ENCODE peak calls at places on chromosomes 5 and 9, in ten cellular contexts. J, L, K, F, A, S, R, B, M and N are unnamed samples.

GRCh38 chr5:15472116-15472515 is 27.9 kb upstream of the FBXL7 start:
- DNase-seq in J (no peak), L (no peak), K (no peak), F (no peak), A (no peak), S (no peak), R (no peak), B (no peak), M (no peak), N (no peak)

GRCh38 chr9:132192728-132193127 is 30.9 kb downstream of the NTNG2 start:
- DNase-seq in J (no peak), L (no peak), K (no peak), F (no peak), A (no peak), S (no peak), R (no peak), B (no peak), M (no peak), N (no peak)

GRCh38 chr5:79612667-79613190 is 488 bp downstream of the TENT2 start:
- DNase-seq in J (no peak), L (no peak), K (no peak), F (no peak), A (no peak), S (no peak), R (no peak), B (no peak), M (no peak), N (no peak)

GRCh38 chr9:278651-279050 is 64.0 kb downstream of the DOCK8 start:
- DNase-seq in J (no peak), L (no peak), K (no peak), F (peak), A (no peak), S (no peak), R (peak), B (peak), M (peak), N (no peak)

GRCh38 chr9:10843151-10843550 is 230.3 kb upstream of the PTPRD start:
- DNase-seq in J (no peak), L (no peak), K (no peak), F (no peak), A (no peak), S (no peak), R (no peak), B (no peak), M (no peak), N (no peak)

GRCh38 chr9:130664191-130665028 is at the start of gene PRDM12:
- DNase-seq in J (no peak), L (no peak), K (no peak), F (no peak), A (no peak), S (no peak), R (no peak), B (no peak), M (no peak), N (no peak)

GRCh38 chr9:4048441-4048840 is 251.4 kb downstream of the GLIS3 start:
- DNase-seq in J (no peak), L (no peak), K (peak), F (no peak), A (no peak), S (no peak), R (no peak), B (no peak), M (no peak), N (peak)

GRCh38 chr5:36688722-36689121 is 82.3 kb downstream of the SLC1A3 start:
- DNase-seq in J (peak), L (no peak), K (peak), F (no peak), A (no peak), S (no peak), R (no peak), B (no peak), M (no peak), N (no peak)

GRCh38 chr5:127673401-127673800 is 24.5 kb downstream of the CTXN3 start:
- DNase-seq in J (no peak), L (no peak), K (no peak), F (no peak), A (no peak), S (no peak), R (no peak), B (no peak), M (no peak), N (no peak)

GRCh38 chr5:93653716-93654115 is 70.7 kb downstream of the NR2F1 start:
- DNase-seq in J (no peak), L (no peak), K (no peak), F (no peak), A (no peak), S (no peak), R (no peak), B (no peak), M (no peak), N (no peak)

GRCh38 chr9:35611230-35611797 is 6.3 kb downstream of the TESK1 start:
- DNase-seq in J (peak), L (peak), K (peak), F (peak), A (no peak), S (no peak), R (peak), B (peak), M (peak), N (no peak)

GRCh38 chr5:51278458-51279049 is 104.7 kb upstream of the ISL1 start:
- DNase-seq in J (no peak), L (no peak), K (no peak), F (no peak), A (no peak), S (no peak), R (no peak), B (no peak), M (no peak), N (no peak)

GRCh38 chr5:122674412-122674811 is 100.5 kb upstream of the SNX2 start:
- DNase-seq in J (no peak), L (no peak), K (no peak), F (no peak), A (no peak), S (no peak), R (no peak), B (no peak), M (no peak), N (no peak)

GRCh38 chr5:149773245-149774095 is 43.4 kb downstream of the PPARGC1B start:
- DNase-seq in J (no peak), L (no peak), K (no peak), F (no peak), A (no peak), S (no peak), R (no peak), B (peak), M (no peak), N (no peak)

GRCh38 chr5:149777382-149777781 is 47.3 kb downstream of the PPARGC1B start:
- DNase-seq in J (no peak), L (no peak), K (no peak), F (no peak), A (peak), S (no peak), R (no peak), B (no peak), M (no peak), N (no peak)

GRCh38 chr5:149776376-149777305 is 46.5 kb downstream of the PPARGC1B start:
- DNase-seq in J (no peak), L (no peak), K (no peak), F (no peak), A (peak), S (no peak), R (no peak), B (peak), M (no peak), N (no peak)

GRCh38 chr5:149779071-149779470 is 49.0 kb downstream of the PPARGC1B start:
- DNase-seq in J (no peak), L (no peak), K (no peak), F (no peak), A (peak), S (no peak), R (no peak), B (no peak), M (no peak), N (no peak)

DNA sequence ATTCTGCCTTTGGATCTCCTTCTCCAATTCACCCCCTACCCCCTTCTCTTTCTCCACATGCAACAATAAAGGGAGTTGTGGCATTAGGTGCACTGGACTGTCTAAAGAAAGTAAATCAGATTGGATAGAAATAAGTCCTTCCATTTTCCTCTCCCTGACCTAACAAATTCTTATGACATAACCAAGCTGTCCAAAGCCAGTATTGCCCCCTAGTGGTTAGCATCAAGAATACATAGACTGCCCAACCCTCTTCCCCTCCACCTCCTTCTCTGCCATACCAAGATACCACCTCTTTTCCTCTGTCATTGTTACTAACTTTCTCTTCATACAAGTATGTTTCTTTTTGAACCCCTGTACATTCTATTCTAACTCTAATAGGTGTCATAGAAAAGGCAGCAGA is 45.7 kb downstream of the PPARGC1B start:
- DNase-seq in J (no peak), L (no peak), K (peak), F (no peak), A (no peak), S (no peak), R (no peak), B (no peak), M (no peak), N (no peak)
- TF ChIP-seq CTCF in J (peak), L (peak), K (peak), F (peak), A (no peak), S (no peak), R (peak), B (peak), M (no peak), N (peak)

DNA sequence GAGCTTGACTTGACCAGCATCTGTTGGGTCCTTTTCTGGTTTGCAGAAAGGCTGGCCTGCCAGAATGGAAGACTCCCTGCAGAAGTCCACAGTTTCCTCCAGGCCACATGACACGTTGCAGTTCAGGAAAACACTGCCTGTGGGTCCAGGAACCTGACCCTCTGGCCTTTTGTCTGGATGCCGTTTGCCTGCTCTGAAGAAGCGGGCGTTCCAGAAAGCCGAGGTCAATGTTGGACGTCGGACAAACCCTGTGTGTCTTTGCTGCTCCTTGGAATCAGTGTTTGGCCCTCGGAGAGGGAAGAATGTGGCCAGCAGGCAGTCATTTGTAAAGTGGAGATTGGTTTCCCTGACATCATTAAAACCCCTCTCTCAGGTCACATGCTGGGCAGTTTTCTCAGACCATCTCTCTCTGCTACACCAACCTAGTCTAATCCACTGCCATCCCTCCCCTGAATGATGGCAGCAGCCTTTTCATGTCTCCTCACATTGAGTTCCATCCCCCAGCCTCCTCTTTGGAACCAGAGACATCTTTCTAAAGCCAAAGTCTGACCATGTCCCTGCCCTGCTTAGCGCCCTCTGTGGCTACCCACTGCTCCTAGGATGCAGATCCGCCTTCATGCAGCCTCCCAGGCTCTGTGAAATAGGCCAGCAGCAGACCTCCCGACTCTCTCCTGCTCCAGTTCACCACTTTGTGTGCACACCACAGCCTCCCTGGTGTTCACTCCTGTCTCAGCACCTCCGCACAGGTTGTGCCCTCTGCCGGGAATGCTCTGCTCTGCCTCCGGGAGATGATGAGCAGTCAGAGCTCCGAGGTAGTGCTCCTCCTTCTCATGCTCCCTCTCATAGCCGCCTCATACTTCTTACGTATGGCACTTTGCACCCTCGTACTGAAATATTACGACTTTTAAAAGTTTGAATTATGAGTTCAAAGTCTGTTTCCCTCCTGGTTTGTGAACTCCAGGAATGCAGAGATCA is 75.6 kb downstream of the RALGPS1 start:
- DNase-seq in J (no peak), L (no peak), K (no peak), F (no peak), A (peak), S (no peak), R (no peak), B (peak), M (no peak), N (no peak)
- TF ChIP-seq CTCF in J (no peak), L (no peak), K (no peak), F (no peak), A (no peak), S (no peak), R (no peak), B (no peak), M (no peak), N (no peak)

GRCh38 chr9:20269620-20270019 is 352.7 kb downstream of the MLLT3 start:
- DNase-seq in J (no peak), L (no peak), K (no peak), F (no peak), A (no peak), S (no peak), R (no peak), B (no peak), M (no peak), N (no peak)

GRCh38 chr9:20276762-20277161 is 345.5 kb downstream of the MLLT3 start:
- DNase-seq in J (no peak), L (no peak), K (no peak), F (no peak), A (no peak), S (no peak), R (no peak), B (no peak), M (no peak), N (no peak)

GRCh38 chr9:20271107-20271506 is 351.2 kb downstream of the MLLT3 start:
- DNase-seq in J (no peak), L (no peak), K (no peak), F (no peak), A (no peak), S (no peak), R (no peak), B (no peak), M (no peak), N (no peak)

GRCh38 chr9:20270176-20270575 is 352.1 kb downstream of the MLLT3 start:
- DNase-seq in J (no peak), L (no peak), K (no peak), F (no peak), A (no peak), S (no peak), R (no peak), B (no peak), M (no peak), N (no peak)

DNA sequence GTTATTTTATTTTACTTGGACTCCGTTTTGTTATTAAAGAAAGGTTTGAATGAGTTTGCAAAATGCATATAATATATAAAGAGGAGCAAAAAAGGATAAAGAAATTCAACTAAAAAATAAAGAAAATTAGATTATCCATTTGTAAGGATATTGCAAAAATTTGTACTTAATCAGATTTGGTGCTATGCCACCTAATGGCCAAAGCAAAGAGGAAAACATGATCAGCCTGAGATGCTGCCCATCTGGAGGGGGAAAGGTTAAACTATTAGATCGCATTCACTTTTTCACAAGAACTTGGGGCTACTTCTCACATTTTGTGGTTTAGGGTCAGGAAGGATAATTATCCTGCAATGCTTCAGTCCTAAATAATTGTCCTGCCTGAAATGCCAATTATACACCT is 350.6 kb downstream of the MLLT3 start:
- DNase-seq in J (no peak), L (no peak), K (no peak), F (no peak), A (no peak), S (no peak), R (no peak), B (no peak), M (no peak), N (no peak)
- TF ChIP-seq CTCF in J (peak), L (no peak), K (no peak), F (no peak), A (no peak), S (no peak), R (no peak), B (no peak), M (no peak), N (no peak)

GRCh38 chr9:109139851-109140250 is 20.1 kb upstream of the TMEM245 start:
- DNase-seq in J (no peak), L (no peak), K (no peak), F (no peak), A (no peak), S (no peak), R (no peak), B (no peak), M (no peak), N (no peak)

GRCh38 chr9:109141375-109141774 is 21.6 kb upstream of the TMEM245 start:
- DNase-seq in J (no peak), L (no peak), K (no peak), F (no peak), A (no peak), S (no peak), R (no peak), B (no peak), M (no peak), N (no peak)

GRCh38 chr9:109138421-109138820 is 18.7 kb upstream of the TMEM245 start:
- DNase-seq in J (no peak), L (no peak), K (no peak), F (no peak), A (no peak), S (no peak), R (no peak), B (no peak), M (no peak), N (no peak)

GRCh38 chr9:109145062-109145461 is 22.0 kb downstream of the FRRS1L start:
- DNase-seq in J (no peak), L (no peak), K (peak), F (no peak), A (peak), S (no peak), R (no peak), B (no peak), M (no peak), N (no peak)

DNA sequence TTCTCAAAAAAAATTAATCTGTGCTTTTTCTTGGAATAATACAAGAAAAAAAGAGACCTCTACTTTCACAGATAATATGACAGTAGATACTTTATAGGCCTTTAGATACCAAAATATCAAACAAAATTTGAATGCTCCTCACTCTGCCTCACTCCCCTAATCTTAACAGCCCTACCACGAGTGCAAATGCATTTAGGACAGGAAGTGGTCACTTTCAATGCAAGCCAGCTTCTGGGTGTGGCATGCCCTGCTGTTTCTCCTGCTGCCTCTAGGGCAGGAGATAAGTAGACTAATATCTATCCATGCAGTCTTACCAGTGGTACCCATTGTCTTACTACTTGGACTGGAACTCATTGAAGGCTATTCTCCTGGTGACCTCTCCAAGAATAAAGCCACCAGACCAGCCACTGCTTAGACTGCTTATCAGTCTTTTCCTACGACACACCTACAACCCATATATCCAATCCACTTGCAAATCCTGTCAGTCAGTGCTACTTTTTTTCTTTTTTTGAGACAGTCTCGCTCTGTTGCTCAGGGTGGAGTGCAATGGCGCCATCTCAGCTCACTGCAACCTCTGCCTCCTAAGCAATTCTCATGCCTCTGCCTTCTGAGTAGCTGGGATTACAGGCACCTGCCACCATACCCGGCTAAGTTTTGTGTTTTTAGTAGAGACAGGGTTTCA is 23.0 kb downstream of the FRRS1L start:
- DNase-seq in J (no peak), L (no peak), K (peak), F (no peak), A (no peak), S (no peak), R (peak), B (no peak), M (no peak), N (no peak)
- TF ChIP-seq CTCF in J (peak), L (peak), K (peak), F (no peak), A (peak), S (peak), R (no peak), B (peak), M (no peak), N (peak)

GRCh38 chr5:147887026-147887627 is 8.6 kb downstream of the SCGB3A2 start:
- DNase-seq in J (peak), L (peak), K (peak), F (no peak), A (no peak), S (no peak), R (no peak), B (no peak), M (no peak), N (no peak)
- TF ChIP-seq CTCF in J (peak), L (peak), K (peak), F (no peak), A (peak), S (peak), R (no peak), B (peak), M (no peak), N (peak)

GRCh38 chr5:168417731-168418429 is 68.4 kb upstream of the RARS1 start:
- DNase-seq in J (no peak), L (no peak), K (no peak), F (no peak), A (no peak), S (no peak), R (no peak), B (no peak), M (no peak), N (no peak)

GRCh38 chr5:168423971-168424370 is 62.3 kb upstream of the RARS1 start:
- DNase-seq in J (no peak), L (no peak), K (no peak), F (no peak), A (no peak), S (no peak), R (no peak), B (no peak), M (no peak), N (no peak)

GRCh38 chr5:168422431-168422830 is 63.8 kb upstream of the RARS1 start:
- DNase-seq in J (no peak), L (no peak), K (peak), F (no peak), A (no peak), S (no peak), R (no peak), B (no peak), M (no peak), N (no peak)

GRCh38 chr5:168423478-168423877 is 62.8 kb upstream of the RARS1 start:
- DNase-seq in J (no peak), L (no peak), K (no peak), F (no peak), A (no peak), S (no peak), R (no peak), B (no peak), M (no peak), N (no peak)

DNA sequence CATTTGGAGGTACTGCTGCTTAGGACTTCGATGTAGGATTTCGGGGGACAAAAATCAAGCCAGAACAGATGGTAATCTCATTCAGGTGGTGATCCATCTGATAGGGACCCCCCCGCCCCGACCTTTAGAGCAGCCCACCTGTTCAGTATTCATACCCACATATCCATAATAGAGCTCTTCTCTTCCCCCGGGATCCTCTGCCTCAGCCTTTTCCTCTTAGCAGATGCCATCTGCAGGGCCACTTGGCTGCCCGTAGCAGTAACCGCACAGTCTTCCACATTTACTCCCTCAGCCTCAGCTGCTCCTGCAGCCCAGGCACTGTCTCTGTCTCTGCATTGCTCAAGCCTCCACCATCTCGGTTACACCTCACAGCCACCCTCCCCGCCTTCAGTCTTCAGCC is 65.8 kb upstream of the RARS1 start:
- DNase-seq in J (no peak), L (no peak), K (no peak), F (no peak), A (no peak), S (no peak), R (no peak), B (no peak), M (no peak), N (no peak)
- TF ChIP-seq CTCF in J (no peak), L (no peak), K (no peak), F (no peak), A (no peak), S (no peak), R (no peak), B (no peak), M (no peak), N (no peak)